ENCODE peak calls at places on chromosomes 2 and 18, in four cellular contexts. E, Q, N and W are unnamed samples.

GRCh38 chr2:98869272-98869641 is 66.8 kb downstream of the CRACDL start:
- DNase-seq in N (no peak), Q (peak; percentile 55), E (peak; percentile 93), W (peak; percentile 90)

GRCh38 chr2:114065731-114066130 is 175.8 kb downstream of the ACTR3 start:
- DNase-seq in Q (no peak), E (no peak), N (peak; percentile 64), W (no peak)

GRCh38 chr2:239457586-239458445 is 57.0 kb upstream of the HDAC4 start:
- DNase-seq in Q (no peak), E (no peak), N (peak; percentile 37), W (peak; percentile 13)

GRCh38 chr2:148532049-148532428 is 112.5 kb upstream of the EPC2 start:
- DNase-seq in Q (no peak), N (no peak), E (no peak), W (no peak)

GRCh38 chr2:38464971-38465788 is 88.1 kb upstream of the ATL2 start:
- DNase-seq in Q (no peak), N (no peak), E (no peak), W (no peak)

GRCh38 chr2:212441141-212441540 is 97.5 kb downstream of the ERBB4 start:
- DNase-seq in N (no peak), Q (no peak), E (no peak), W (no peak)

GRCh38 chr18:24843123-24843522 is 382.7 kb downstream of the HRH4 start:
- DNase-seq in N (no peak), E (no peak), Q (no peak), W (no peak)

GRCh38 chr2:145123606-145124005 is 603.7 kb upstream of the ZEB2 start:
- DNase-seq in Q (no peak), E (no peak), N (peak; percentile 44), W (peak; percentile 41)

GRCh38 chr18:32438173-32438572 is 32.5 kb downstream of the GAREM1 start:
- DNase-seq in Q (no peak), N (peak; percentile 56), E (no peak), W (no peak)

GRCh38 chr2:230694241-230694640 is 18.4 kb upstream of the CAB39 start:
- DNase-seq in N (no peak), Q (no peak), E (no peak), W (peak; percentile 57)

GRCh38 chr2:170155723-170156253 is 22.2 kb upstream of the MYO3B start:
- DNase-seq in N (no peak), Q (no peak), E (no peak), W (no peak)

GRCh38 chr18:9571546-9571945 is 42.8 kb downstream of the PPP4R1 start:
- DNase-seq in Q (no peak), E (no peak), N (no peak), W (no peak)

GRCh38 chr18:9577361-9577760 is 37.0 kb downstream of the PPP4R1 start:
- DNase-seq in E (no peak), Q (no peak), N (no peak), W (no peak)

GRCh38 chr18:9574473-9575115 is 39.8 kb downstream of the PPP4R1 start:
- DNase-seq in E (no peak), Q (peak; percentile 30), N (no peak), W (no peak)

GRCh38 chr18:9578306-9578705 is 36.1 kb downstream of the PPP4R1 start:
- DNase-seq in N (no peak), E (no peak), Q (no peak), W (no peak)

DNA sequence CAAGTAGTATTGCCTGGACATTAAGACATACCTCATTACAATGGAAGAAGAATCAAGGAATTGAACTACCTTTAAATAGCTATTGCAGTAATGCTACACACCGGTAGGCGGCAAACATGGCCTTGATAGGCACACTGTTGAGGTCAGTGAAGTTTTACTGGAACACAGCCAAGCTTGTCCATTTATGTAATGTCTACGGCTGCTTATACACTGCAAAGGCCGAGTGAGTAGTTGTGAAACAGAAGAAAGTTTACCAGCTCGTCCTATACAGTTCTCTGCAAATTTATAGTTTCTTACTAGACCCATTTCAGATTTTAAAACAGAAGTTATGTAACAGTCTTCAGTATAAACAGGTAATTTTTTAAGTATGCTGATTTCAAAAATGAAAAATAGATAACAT is 38.8 kb downstream of the PPP4R1 start:
- DNase-seq in E (peak; percentile 81), N (peak; percentile 87), Q (peak; percentile 83), W (peak; percentile 86)
- TF ChIP-seq CTCF in E (peak; percentile 96), N (peak; percentile 87), Q (peak; percentile 84), W (peak; percentile 84)

DNA sequence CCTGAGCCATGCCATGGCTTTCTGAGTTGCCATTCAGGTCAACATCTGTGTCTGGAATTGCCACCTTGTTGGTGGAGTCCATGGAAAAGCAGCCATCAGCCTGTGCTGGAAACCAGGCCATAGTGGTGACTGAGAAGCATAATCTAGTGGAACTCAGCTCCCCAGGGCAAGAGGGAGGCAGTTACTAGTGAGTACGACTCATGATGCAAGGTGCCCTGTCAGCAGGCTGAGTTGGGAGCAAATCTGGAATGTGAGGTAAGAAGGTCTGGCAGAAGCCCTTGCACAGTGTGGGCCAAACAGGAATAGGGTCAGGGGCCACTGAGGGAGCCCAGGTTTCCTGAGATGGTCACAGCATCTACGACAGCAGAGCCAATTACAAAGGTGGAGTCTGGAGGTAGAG is 37.1 kb downstream of the SULT1C2 start:
- DNase-seq in N (no peak), E (no peak), Q (no peak), W (no peak)
- H3K27ac ChIP-seq in N (no peak overlapping the region), E (no peak overlapping the region), Q (no peak overlapping the region), W (no peak overlapping the region)

GRCh38 chr2:16282511-16282910 is 342.2 kb downstream of the MYCN start:
- DNase-seq in Q (no peak), N (no peak), E (no peak), W (no peak)

GRCh38 chr2:16283071-16283850 is 342.9 kb downstream of the MYCN start:
- DNase-seq in E (no peak), N (no peak), Q (no peak), W (no peak)

GRCh38 chr2:16279641-16280040 is 339.3 kb downstream of the MYCN start:
- DNase-seq in N (no peak), E (no peak), Q (no peak), W (no peak)

GRCh38 chr2:16280081-16280480 is 339.7 kb downstream of the MYCN start:
- DNase-seq in Q (no peak), N (no peak), E (no peak), W (no peak)

GRCh38 chr2:16281451-16282330 is 341.3 kb downstream of the MYCN start:
- DNase-seq in Q (peak; percentile 86), E (peak; percentile 50), N (no peak), W (no peak)
- TF ChIP-seq CTCF in Q (peak; percentile 78), E (peak; percentile 62), N (peak; percentile 43), W (peak; percentile 44)

GRCh38 chr2:44542520-44542919 is 180.8 kb downstream of the CAMKMT start:
- DNase-seq in Q (no peak), E (no peak), N (no peak), W (no peak)

GRCh38 chr2:44533508-44533907 is 171.8 kb downstream of the CAMKMT start:
- DNase-seq in E (no peak), N (no peak), Q (no peak), W (no peak)

GRCh38 chr2:44532031-44532430 is 170.3 kb downstream of the CAMKMT start:
- DNase-seq in E (no peak), Q (no peak), N (no peak), W (no peak)

GRCh38 chr2:44535376-44535775 is 173.6 kb downstream of the CAMKMT start:
- DNase-seq in Q (no peak), E (no peak), N (no peak), W (no peak)

GRCh38 chr2:44537264-44537663 is 175.5 kb downstream of the CAMKMT start:
- DNase-seq in N (no peak), Q (no peak), E (no peak), W (no peak)
- H3K27ac ChIP-seq in N (no peak overlapping the region), Q (no peak overlapping the region), E (no peak overlapping the region), W (no peak overlapping the region)

GRCh38 chr2:108928660-108929377 is 60.2 kb downstream of the EDAR start:
- DNase-seq in N (no peak), E (no peak), Q (no peak), W (no peak)

GRCh38 chr2:108927405-108927804 is 61.6 kb downstream of the EDAR start:
- DNase-seq in N (no peak), E (no peak), Q (no peak), W (no peak)

GRCh38 chr2:108929896-108930425 is 59.1 kb downstream of the EDAR start:
- DNase-seq in N (no peak), Q (no peak), E (peak; percentile 14), W (no peak)

GRCh38 chr2:108926561-108927380 is 62.2 kb downstream of the EDAR start:
- DNase-seq in E (no peak), N (no peak), Q (no peak), W (no peak)

DNA sequence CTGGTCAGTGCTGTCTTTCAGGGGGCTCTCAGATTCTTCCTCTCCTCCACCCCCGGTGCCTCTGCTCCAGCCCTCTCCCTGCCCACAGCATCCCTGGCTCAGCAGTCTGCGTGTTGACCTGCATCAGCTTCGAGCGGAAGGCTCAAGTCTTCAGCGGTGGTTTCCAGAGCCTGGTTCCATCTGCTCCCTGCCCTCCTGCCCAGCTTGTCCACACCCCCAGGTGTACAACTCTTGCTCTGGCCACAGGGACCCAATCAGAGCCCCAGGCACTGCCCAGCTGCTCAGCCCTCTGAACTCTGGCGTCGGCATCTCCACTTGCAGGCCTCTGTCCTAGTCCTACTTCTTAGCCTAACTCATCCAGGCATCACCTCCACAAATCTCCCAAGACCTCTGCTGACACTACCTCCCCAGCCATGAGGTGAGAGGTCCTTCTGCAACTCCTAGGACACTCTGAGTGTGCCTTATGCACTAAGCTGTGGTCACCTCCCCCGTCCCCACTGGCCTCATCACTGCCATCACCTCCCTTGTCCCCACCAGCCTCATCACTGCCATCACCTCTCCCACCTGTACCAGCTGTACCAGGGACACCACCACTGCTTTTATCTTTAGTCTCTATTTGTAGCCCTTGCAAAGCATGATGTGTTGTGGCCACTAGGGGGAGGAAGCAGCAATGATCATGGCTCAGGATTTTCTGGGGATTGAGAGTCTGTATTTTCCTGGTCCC is 60.9 kb downstream of the EDAR start:
- DNase-seq in Q (peak; percentile 78), N (no peak), E (peak; percentile 20), W (peak; percentile 63)
- TF ChIP-seq CTCF in Q (peak; percentile 86), N (peak; percentile 74), E (peak; percentile 70), W (peak; percentile 63)

GRCh38 chr18:57802869-57803118 is 321 bp downstream of the ATP8B1 start:
- DNase-seq in E (no peak), N (no peak), Q (no peak), W (no peak)

GRCh38 chr18:57805117-57805516 is 2.0 kb upstream of the ATP8B1 start:
- DNase-seq in Q (no peak), N (no peak), E (peak; percentile 86), W (no peak)

GRCh38 chr18:57803119-57803969 is at the start of gene ATP8B1:
- DNase-seq in Q (peak; percentile 93), N (peak; percentile 97), E (peak; percentile 99), W (peak; percentile 97)

GRCh38 chr18:57801379-57802165 is 1.5 kb downstream of the ATP8B1 start:
- DNase-seq in N (no peak), Q (peak; percentile 45), E (peak; percentile 48), W (no peak)

GRCh38 chr18:57802166-57802868 is 798 bp downstream of the ATP8B1 start:
- DNase-seq in Q (peak; percentile 54), E (peak; percentile 21), N (no peak), W (no peak)
- H3K27ac ChIP-seq in Q (no peak overlapping the region), E (peak overlapping the region; percentile 97), N (peak overlapping the region; percentile 86), W (peak overlapping the region; percentile 79)

GRCh38 chr2:219541611-219542180 is 1.9 kb downstream of the CHPF start:
- DNase-seq in N (peak; percentile 88), E (peak; percentile 93), Q (peak; percentile 92), W (peak; percentile 93)
- TF ChIP-seq CTCF in N (peak; percentile 65), E (peak; percentile 99), Q (peak; percentile 80), W (peak; percentile 99)

GRCh38 chr2:43300222-43300621 is 73.8 kb upstream of the ZFP36L2 start:
- DNase-seq in E (no peak), N (no peak), Q (no peak), W (no peak)
- H3K27ac ChIP-seq in E (peak overlapping the region; percentile 90), N (peak overlapping the region; percentile 72), Q (no peak overlapping the region), W (no peak overlapping the region)